ENCODE peak calls at places on chromosome 15, in ten cellular contexts. Y is SK-N-SH; E is cardiac fibroblast; F is Daoy; C is NCI-H1694; T is activated naive CD4-positive, alpha-beta T cell; K is iPS-NIHi11; U is MV-4-11; S is HTR-8/SVneo; J is activated CD8-positive, alpha-beta memory T cell treated with anti-CD3 and anti-CD28 coated beads for 48 hours. D is an unnamed sample.

GRCh38 chr15:70376929-70377691 is 279.4 kb upstream of the TLE3 start:
- DNase-seq in F (peak; percentile 57), C (no peak), T (no peak), S (no peak), U (peak; percentile 76), Y (peak; percentile 76), K (peak; percentile 52), J (no peak), E (peak; percentile 56), D (peak; percentile 54)

GRCh38 chr15:62153228-62153627 is 11.9 kb downstream of the C2CD4B start:
- DNase-seq in Y (no peak), S (no peak), F (no peak), T (no peak), J (peak; percentile 18), E (peak; percentile 30), C (no peak), U (no peak), K (no peak), D (no peak)

GRCh38 chr15:83275412-83275811 is 9.1 kb downstream of the BNC1 start:
- DNase-seq in E (no peak), U (no peak), S (peak; percentile 25), Y (no peak), F (peak; percentile 4), C (no peak), T (no peak), J (no peak), K (no peak), D (no peak)

GRCh38 chr15:83569341-83569740 is 84.6 kb upstream of the ADAMTSL3 start:
- DNase-seq in K (no peak), T (no peak), C (no peak), J (no peak), S (no peak), F (no peak), E (no peak), Y (no peak), U (no peak), D (no peak)

GRCh38 chr15:92907880-92908279 is 7.8 kb downstream of the CHD2 start:
- DNase-seq in Y (no peak), U (peak; percentile 66), K (no peak), S (no peak), F (peak; percentile 88), T (no peak), C (no peak), E (peak; percentile 90), J (no peak), D (no peak)

GRCh38 chr15:67127925-67128324 is 62.5 kb downstream of the SMAD3 start:
- DNase-seq in C (no peak), J (no peak), T (no peak), F (peak; percentile 97), E (peak; percentile 99), U (peak; percentile 77), S (peak; percentile 80), K (no peak), Y (no peak), D (no peak)

GRCh38 chr15:71080705-71081104 is 34.6 kb upstream of the THSD4 start:
- DNase-seq in F (peak; percentile 61), T (no peak), S (no peak), U (peak; percentile 26), Y (no peak), K (no peak), J (no peak), E (peak; percentile 87), C (no peak), D (no peak)

GRCh38 chr15:52256930-52257733 is 38.5 kb downstream of the MYO5C start:
- DNase-seq in E (peak; percentile 43), J (no peak), K (no peak), S (no peak), F (peak; percentile 34), Y (no peak), T (no peak), C (no peak), U (no peak), D (no peak)

GRCh38 chr15:62857411-62857853 is 185.1 kb upstream of the TPM1 start:
- DNase-seq in U (no peak), F (peak; percentile 54), K (no peak), C (no peak), T (no peak), E (no peak), J (no peak), S (no peak), Y (no peak), D (no peak)

GRCh38 chr15:64604319-64604718 is 143.9 kb downstream of the ZNF609 start:
- DNase-seq in K (no peak), J (no peak), U (no peak), E (no peak), T (no peak), S (no peak), Y (no peak), F (no peak), C (no peak), D (no peak)

GRCh38 chr15:55289011-55289572 is 521 bp downstream of the RAB27A start:
- DNase-seq in F (peak; percentile 17), C (no peak), S (no peak), K (peak; percentile 37), U (peak; percentile 53), J (no peak), E (peak; percentile 62), T (no peak), Y (no peak), D (no peak)

GRCh38 chr15:100781061-100781960 is 98.3 kb upstream of the ALDH1A3 start:
- DNase-seq in T (no peak), Y (peak; percentile 88), F (peak; percentile 6), S (no peak), K (no peak), C (no peak), J (no peak), E (no peak), U (no peak), D (peak; percentile 29)

GRCh38 chr15:43854801-43855200 is 28.0 kb downstream of the WDR76 start:
- DNase-seq in E (peak; percentile 52), U (peak; percentile 76), J (no peak), Y (no peak), C (no peak), F (no peak), K (no peak), S (no peak), T (no peak), D (no peak)

GRCh38 chr15:77373441-77373840 is 46.5 kb downstream of the PEAK1 start:
- DNase-seq in E (no peak), J (no peak), F (no peak), U (no peak), K (no peak), Y (no peak), T (no peak), S (no peak), C (no peak), D (no peak)

GRCh38 chr15:70111203-70112017 is 13.7 kb upstream of the TLE3 start:
- DNase-seq in F (peak; percentile 87), U (peak; percentile 30), C (peak; percentile 65), S (peak; percentile 87), J (no peak), K (peak; percentile 83), T (no peak), E (peak; percentile 73), Y (peak; percentile 85), D (peak; percentile 45)

GRCh38 chr15:85312925-85313324 is 67.5 kb upstream of the AKAP13 start:
- DNase-seq in F (peak; percentile 28), C (no peak), E (peak; percentile 74), J (no peak), U (peak; percentile 60), K (peak; percentile 54), Y (no peak), S (no peak), T (no peak), D (no peak)

GRCh38 chr15:73844356-73844755 is 29.0 kb upstream of the TBC1D21 start:
- DNase-seq in Y (no peak), T (no peak), S (peak; percentile 34), U (no peak), F (peak; percentile 26), K (no peak), E (peak; percentile 9), C (no peak), J (no peak), D (no peak)

GRCh38 chr15:53212785-53213184 is 422.6 kb upstream of the ONECUT1 start:
- DNase-seq in K (no peak), U (no peak), E (no peak), C (no peak), F (no peak), T (no peak), J (no peak), Y (no peak), S (no peak), D (no peak)

GRCh38 chr15:68415061-68415460 is 16.9 kb downstream of the ITGA11 start:
- DNase-seq in C (no peak), K (no peak), Y (no peak), J (no peak), F (no peak), T (no peak), U (no peak), S (no peak), E (no peak), D (peak; percentile 29)

GRCh38 chr15:62847900-62848489 is 194.6 kb upstream of the TPM1 start:
- DNase-seq in S (peak; percentile 62), F (peak; percentile 75), C (peak; percentile 42), U (peak; percentile 27), K (peak; percentile 77), T (peak; percentile 2), J (no peak), E (peak; percentile 77), Y (peak; percentile 62), D (no peak)

D was measured in mesothelial cell of epicardium.